ENCODE peak calls at places on chromosome 4, in seven cellular contexts. One of them, this sample, is unnamed.

GRCh38 chr4:105741548-105741947 is 33.0 kb downstream of the GSTCD start:
- DNase-seq in cardiac muscle cell: peak
- DNase-seq in NCI-H748 treated with DMSO at 0.1 percent for 48 hours: no peak
- DNase-seq in mesothelial cell of epicardium: no peak
- DNase-seq in cerebellum: no peak
- DNase-seq in posterior cingulate gyrus: no peak
- DNase-seq in mucosa of gallbladder: no peak
- DNase-seq in this sample: no peak

GRCh38 chr4:78002260-78002659 is 54.9 kb upstream of the FRAS1 start:
- DNase-seq in cardiac muscle cell: peak
- DNase-seq in NCI-H748 treated with DMSO at 0.1 percent for 48 hours: no peak
- DNase-seq in mesothelial cell of epicardium: no peak
- DNase-seq in cerebellum: no peak
- DNase-seq in posterior cingulate gyrus: no peak
- DNase-seq in mucosa of gallbladder: no peak
- DNase-seq in this sample: no peak

GRCh38 chr4:102390438-102390837 is 45.2 kb upstream of the SLC39A8 start:
- DNase-seq in cardiac muscle cell: peak
- DNase-seq in NCI-H748 treated with DMSO at 0.1 percent for 48 hours: no peak
- DNase-seq in mesothelial cell of epicardium: no peak
- DNase-seq in cerebellum: no peak
- DNase-seq in posterior cingulate gyrus: no peak
- DNase-seq in mucosa of gallbladder: no peak
- DNase-seq in this sample: no peak

GRCh38 chr4:152243890-152244595 is 291.8 kb downstream of the FBXW7 start:
- DNase-seq in cardiac muscle cell: peak
- DNase-seq in NCI-H748 treated with DMSO at 0.1 percent for 48 hours: no peak
- DNase-seq in mesothelial cell of epicardium: no peak
- DNase-seq in cerebellum: no peak
- DNase-seq in posterior cingulate gyrus: no peak
- DNase-seq in mucosa of gallbladder: peak
- DNase-seq in this sample: no peak

GRCh38 chr4:7255996-7256395 is 63.7 kb downstream of the SORCS2 start:
- DNase-seq in cardiac muscle cell: no peak
- DNase-seq in NCI-H748 treated with DMSO at 0.1 percent for 48 hours: no peak
- DNase-seq in mesothelial cell of epicardium: no peak
- DNase-seq in cerebellum: no peak
- DNase-seq in posterior cingulate gyrus: no peak
- DNase-seq in mucosa of gallbladder: no peak
- DNase-seq in this sample: no peak

GRCh38 chr4:88737304-88738015 is 39.8 kb upstream of the NAP1L5 start:
- DNase-seq in cardiac muscle cell: no peak
- DNase-seq in NCI-H748 treated with DMSO at 0.1 percent for 48 hours: no peak
- DNase-seq in mesothelial cell of epicardium: peak
- DNase-seq in cerebellum: no peak
- DNase-seq in posterior cingulate gyrus: no peak
- DNase-seq in mucosa of gallbladder: no peak
- DNase-seq in this sample: peak

GRCh38 chr4:71783972-71784371 is at the start of gene GC:
- DNase-seq in cardiac muscle cell: no peak
- DNase-seq in NCI-H748 treated with DMSO at 0.1 percent for 48 hours: no peak
- DNase-seq in mesothelial cell of epicardium: no peak
- DNase-seq in cerebellum: no peak
- DNase-seq in posterior cingulate gyrus: no peak
- DNase-seq in mucosa of gallbladder: no peak
- DNase-seq in this sample: no peak

GRCh38 chr4:183870997-183871396 is 34.1 kb upstream of the STOX2 start:
- DNase-seq in cardiac muscle cell: no peak
- DNase-seq in NCI-H748 treated with DMSO at 0.1 percent for 48 hours: no peak
- DNase-seq in mesothelial cell of epicardium: no peak
- DNase-seq in cerebellum: no peak
- DNase-seq in posterior cingulate gyrus: no peak
- DNase-seq in mucosa of gallbladder: no peak
- DNase-seq in this sample: no peak

GRCh38 chr4:117085185-117085701 is at the start of gene TRAM1L1:
- DNase-seq in cardiac muscle cell: peak
- DNase-seq in NCI-H748 treated with DMSO at 0.1 percent for 48 hours: peak
- DNase-seq in mesothelial cell of epicardium: peak
- DNase-seq in cerebellum: peak
- DNase-seq in posterior cingulate gyrus: peak
- DNase-seq in mucosa of gallbladder: peak
- DNase-seq in this sample: peak

GRCh38 chr4:78336093-78336943 is 215.3 kb upstream of the ANXA3 start:
- DNase-seq in cardiac muscle cell: peak
- DNase-seq in NCI-H748 treated with DMSO at 0.1 percent for 48 hours: no peak
- DNase-seq in mesothelial cell of epicardium: peak
- DNase-seq in cerebellum: no peak
- DNase-seq in posterior cingulate gyrus: no peak
- DNase-seq in mucosa of gallbladder: no peak
- DNase-seq in this sample: peak

GRCh38 chr4:152684007-152684406 is 4.2 kb upstream of the TMEM154 start:
- DNase-seq in cardiac muscle cell: no peak
- DNase-seq in NCI-H748 treated with DMSO at 0.1 percent for 48 hours: no peak
- DNase-seq in mesothelial cell of epicardium: no peak
- DNase-seq in cerebellum: no peak
- DNase-seq in posterior cingulate gyrus: no peak
- DNase-seq in mucosa of gallbladder: no peak
- DNase-seq in this sample: peak

GRCh38 chr4:61200195-61200990 is at the start of gene ADGRL3:
- DNase-seq in cardiac muscle cell: peak
- DNase-seq in NCI-H748 treated with DMSO at 0.1 percent for 48 hours: peak
- DNase-seq in mesothelial cell of epicardium: peak
- DNase-seq in cerebellum: peak
- DNase-seq in posterior cingulate gyrus: peak
- DNase-seq in mucosa of gallbladder: no peak
- DNase-seq in this sample: peak

GRCh38 chr4:5979981-5980380 is 38.2 kb downstream of the C4orf50 start:
- DNase-seq in cardiac muscle cell: no peak
- DNase-seq in NCI-H748 treated with DMSO at 0.1 percent for 48 hours: peak
- DNase-seq in mesothelial cell of epicardium: no peak
- DNase-seq in cerebellum: no peak
- DNase-seq in posterior cingulate gyrus: no peak
- DNase-seq in mucosa of gallbladder: no peak
- DNase-seq in this sample: peak

GRCh38 chr4:80307183-80307735 is 28.3 kb upstream of the CFAP299 start:
- DNase-seq in cardiac muscle cell: peak
- DNase-seq in NCI-H748 treated with DMSO at 0.1 percent for 48 hours: peak
- DNase-seq in mesothelial cell of epicardium: no peak
- DNase-seq in cerebellum: no peak
- DNase-seq in posterior cingulate gyrus: no peak
- DNase-seq in mucosa of gallbladder: no peak
- DNase-seq in this sample: no peak

GRCh38 chr4:682490-683172 is 6.3 kb downstream of the SLC49A3 start:
- DNase-seq in cardiac muscle cell: no peak
- DNase-seq in NCI-H748 treated with DMSO at 0.1 percent for 48 hours: no peak
- DNase-seq in mesothelial cell of epicardium: no peak
- DNase-seq in cerebellum: no peak
- DNase-seq in posterior cingulate gyrus: no peak
- DNase-seq in mucosa of gallbladder: no peak
- DNase-seq in this sample: no peak

GRCh38 chr4:2962614-2963184 is 507 bp downstream of the NOP14 start:
- DNase-seq in cardiac muscle cell: peak
- DNase-seq in NCI-H748 treated with DMSO at 0.1 percent for 48 hours: no peak
- DNase-seq in mesothelial cell of epicardium: no peak
- DNase-seq in cerebellum: no peak
- DNase-seq in posterior cingulate gyrus: peak
- DNase-seq in mucosa of gallbladder: peak
- DNase-seq in this sample: peak

GRCh38 chr4:26207631-26208030 is 113.2 kb upstream of the RBPJ start:
- DNase-seq in cardiac muscle cell: no peak
- DNase-seq in NCI-H748 treated with DMSO at 0.1 percent for 48 hours: no peak
- DNase-seq in mesothelial cell of epicardium: no peak
- DNase-seq in cerebellum: no peak
- DNase-seq in posterior cingulate gyrus: no peak
- DNase-seq in mucosa of gallbladder: no peak
- DNase-seq in this sample: no peak

GRCh38 chr4:83569429-83569828 is 33.5 kb downstream of the GPAT3 start:
- DNase-seq in cardiac muscle cell: no peak
- DNase-seq in NCI-H748 treated with DMSO at 0.1 percent for 48 hours: no peak
- DNase-seq in mesothelial cell of epicardium: no peak
- DNase-seq in cerebellum: no peak
- DNase-seq in posterior cingulate gyrus: no peak
- DNase-seq in mucosa of gallbladder: no peak
- DNase-seq in this sample: no peak

GRCh38 chr4:21656832-21657231 is 291.7 kb downstream of the KCNIP4 start:
- DNase-seq in cardiac muscle cell: peak
- DNase-seq in NCI-H748 treated with DMSO at 0.1 percent for 48 hours: no peak
- DNase-seq in mesothelial cell of epicardium: no peak
- DNase-seq in cerebellum: no peak
- DNase-seq in posterior cingulate gyrus: no peak
- DNase-seq in mucosa of gallbladder: no peak
- DNase-seq in this sample: no peak

GRCh38 chr4:139913398-139913990 is 240.5 kb downstream of the MAML3 start:
- DNase-seq in cardiac muscle cell: peak
- DNase-seq in NCI-H748 treated with DMSO at 0.1 percent for 48 hours: no peak
- DNase-seq in mesothelial cell of epicardium: no peak
- DNase-seq in cerebellum: no peak
- DNase-seq in posterior cingulate gyrus: no peak
- DNase-seq in mucosa of gallbladder: no peak
- DNase-seq in this sample: no peak

GRCh38 chr4:124641715-124642380 is 70.7 kb downstream of the ANKRD50 start:
- DNase-seq in cardiac muscle cell: peak
- DNase-seq in NCI-H748 treated with DMSO at 0.1 percent for 48 hours: no peak
- DNase-seq in mesothelial cell of epicardium: no peak
- DNase-seq in cerebellum: no peak
- DNase-seq in posterior cingulate gyrus: no peak
- DNase-seq in mucosa of gallbladder: no peak
- DNase-seq in this sample: no peak

GRCh38 chr4:70666369-70666768 is at the start of gene JCHAIN:
- DNase-seq in cardiac muscle cell: no peak
- DNase-seq in NCI-H748 treated with DMSO at 0.1 percent for 48 hours: no peak
- DNase-seq in mesothelial cell of epicardium: no peak
- DNase-seq in cerebellum: no peak
- DNase-seq in posterior cingulate gyrus: no peak
- DNase-seq in mucosa of gallbladder: no peak
- DNase-seq in this sample: no peak

GRCh38 chr4:162509333-162509732 is 345.5 kb upstream of the FSTL5 start:
- DNase-seq in cardiac muscle cell: no peak
- DNase-seq in NCI-H748 treated with DMSO at 0.1 percent for 48 hours: no peak
- DNase-seq in mesothelial cell of epicardium: no peak
- DNase-seq in cerebellum: no peak
- DNase-seq in posterior cingulate gyrus: no peak
- DNase-seq in mucosa of gallbladder: no peak
- DNase-seq in this sample: no peak

GRCh38 chr4:107600456-107600855 is 119.6 kb downstream of the PAPSS1 start:
- DNase-seq in cardiac muscle cell: peak
- DNase-seq in NCI-H748 treated with DMSO at 0.1 percent for 48 hours: no peak
- DNase-seq in mesothelial cell of epicardium: no peak
- DNase-seq in cerebellum: no peak
- DNase-seq in posterior cingulate gyrus: no peak
- DNase-seq in mucosa of gallbladder: no peak
- DNase-seq in this sample: no peak

GRCh38 chr4:52529983-52530382 is 129.1 kb downstream of the USP46 start:
- DNase-seq in cardiac muscle cell: no peak
- DNase-seq in NCI-H748 treated with DMSO at 0.1 percent for 48 hours: no peak
- DNase-seq in mesothelial cell of epicardium: no peak
- DNase-seq in cerebellum: no peak
- DNase-seq in posterior cingulate gyrus: no peak
- DNase-seq in mucosa of gallbladder: no peak
- DNase-seq in this sample: no peak

GRCh38 chr4:24664956-24665355 is 80.6 kb upstream of the DHX15 start:
- DNase-seq in cardiac muscle cell: peak
- DNase-seq in NCI-H748 treated with DMSO at 0.1 percent for 48 hours: no peak
- DNase-seq in mesothelial cell of epicardium: no peak
- DNase-seq in cerebellum: no peak
- DNase-seq in posterior cingulate gyrus: no peak
- DNase-seq in mucosa of gallbladder: no peak
- DNase-seq in this sample: no peak

GRCh38 chr4:25367004-25367621 is 9.9 kb upstream of the ANAPC4 start:
- DNase-seq in cardiac muscle cell: peak
- DNase-seq in NCI-H748 treated with DMSO at 0.1 percent for 48 hours: peak
- DNase-seq in mesothelial cell of epicardium: no peak
- DNase-seq in cerebellum: peak
- DNase-seq in posterior cingulate gyrus: no peak
- DNase-seq in mucosa of gallbladder: no peak
- DNase-seq in this sample: no peak

GRCh38 chr4:127965803-127966175 is 583 bp downstream of the ABHD18 start:
- DNase-seq in cardiac muscle cell: peak
- DNase-seq in NCI-H748 treated with DMSO at 0.1 percent for 48 hours: peak
- DNase-seq in mesothelial cell of epicardium: no peak
- DNase-seq in cerebellum: peak
- DNase-seq in posterior cingulate gyrus: peak
- DNase-seq in mucosa of gallbladder: peak
- DNase-seq in this sample: peak

This sample was measured in SK-N-DZ.